ENCODE peak calls at places on chromosomes 1 and 21, in ten cellular contexts. One of them, this sample, is unnamed.

GRCh38 chr1:65001238-65001792 is 35.0 kb upstream of the JAK1 start:
- DNase-seq in cardiac muscle cell: peak
- DNase-seq in GM23338: peak
- DNase-seq in heart right ventricle: peak
- DNase-seq in heart left ventricle: peak
- DNase-seq in fibroblast of mammary gland: peak
- DNase-seq in cardiac fibroblast: peak
- DNase-seq in GM12865: peak
- DNase-seq in testis: peak
- DNase-seq in right atrium auricular region: peak
- DNase-seq in this sample: no peak

GRCh38 chr1:27548136-27548853 is 55.6 kb downstream of the AHDC1 start:
- DNase-seq in heart right ventricle: no peak
- DNase-seq in GM23338: no peak
- DNase-seq in right atrium auricular region: no peak
- DNase-seq in cardiac fibroblast: no peak
- DNase-seq in fibroblast of mammary gland: peak
- DNase-seq in cardiac muscle cell: no peak
- DNase-seq in heart left ventricle: no peak
- DNase-seq in GM12865: no peak
- DNase-seq in testis: no peak
- DNase-seq in this sample: no peak

GRCh38 chr1:16248603-16249534 is 11.9 kb upstream of the CPLANE2 start:
- DNase-seq in heart left ventricle: peak
- DNase-seq in GM12865: peak
- DNase-seq in cardiac muscle cell: peak
- DNase-seq in heart right ventricle: peak
- DNase-seq in cardiac fibroblast: peak
- DNase-seq in right atrium auricular region: peak
- DNase-seq in GM23338: no peak
- DNase-seq in testis: peak
- DNase-seq in fibroblast of mammary gland: peak
- DNase-seq in this sample: peak

GRCh38 chr21:45721656-45722055 is 78.1 kb downstream of the PCBP3 start:
- DNase-seq in cardiac fibroblast: peak
- DNase-seq in heart left ventricle: no peak
- DNase-seq in GM23338: no peak
- DNase-seq in right atrium auricular region: no peak
- DNase-seq in cardiac muscle cell: no peak
- DNase-seq in GM12865: no peak
- DNase-seq in testis: no peak
- DNase-seq in heart right ventricle: no peak
- DNase-seq in fibroblast of mammary gland: no peak
- DNase-seq in this sample: no peak

GRCh38 chr1:40783001-40783905 is at the start of gene KCNQ4:
- DNase-seq in heart left ventricle: peak
- DNase-seq in GM23338: peak
- DNase-seq in testis: peak
- DNase-seq in GM12865: no peak
- DNase-seq in cardiac muscle cell: peak
- DNase-seq in heart right ventricle: peak
- DNase-seq in right atrium auricular region: no peak
- DNase-seq in fibroblast of mammary gland: no peak
- DNase-seq in cardiac fibroblast: no peak
- DNase-seq in this sample: no peak

GRCh38 chr1:27536767-27537166 is 46.8 kb upstream of the WASF2 start:
- DNase-seq in GM12865: no peak
- DNase-seq in fibroblast of mammary gland: peak
- DNase-seq in GM23338: peak
- DNase-seq in heart right ventricle: peak
- DNase-seq in testis: peak
- DNase-seq in cardiac muscle cell: peak
- DNase-seq in right atrium auricular region: no peak
- DNase-seq in cardiac fibroblast: peak
- DNase-seq in heart left ventricle: peak
- DNase-seq in this sample: peak

GRCh38 chr1:96634863-96635262 is 86.7 kb upstream of the PTBP2 start:
- DNase-seq in right atrium auricular region: no peak
- DNase-seq in GM12865: no peak
- DNase-seq in testis: no peak
- DNase-seq in cardiac muscle cell: no peak
- DNase-seq in heart left ventricle: no peak
- DNase-seq in cardiac fibroblast: peak
- DNase-seq in GM23338: no peak
- DNase-seq in fibroblast of mammary gland: peak
- DNase-seq in heart right ventricle: no peak
- DNase-seq in this sample: no peak

GRCh38 chr1:10843697-10844096 is 47.3 kb upstream of the CASZ1 start:
- DNase-seq in right atrium auricular region: no peak
- DNase-seq in GM23338: no peak
- DNase-seq in heart left ventricle: no peak
- DNase-seq in cardiac muscle cell: no peak
- DNase-seq in heart right ventricle: no peak
- DNase-seq in testis: no peak
- DNase-seq in fibroblast of mammary gland: no peak
- DNase-seq in GM12865: no peak
- DNase-seq in cardiac fibroblast: peak
- DNase-seq in this sample: no peak

GRCh38 chr21:25496825-25497482 is 110.3 kb downstream of the MRPL39 start:
- DNase-seq in cardiac muscle cell: no peak
- DNase-seq in GM23338: no peak
- DNase-seq in heart right ventricle: no peak
- DNase-seq in heart left ventricle: no peak
- DNase-seq in GM12865: peak
- DNase-seq in fibroblast of mammary gland: peak
- DNase-seq in testis: no peak
- DNase-seq in right atrium auricular region: no peak
- DNase-seq in cardiac fibroblast: peak
- DNase-seq in this sample: peak

GRCh38 chr1:210496063-210496462 is 167.4 kb downstream of the HHAT start:
- DNase-seq in fibroblast of mammary gland: peak
- DNase-seq in GM12865: no peak
- DNase-seq in right atrium auricular region: no peak
- DNase-seq in GM23338: no peak
- DNase-seq in testis: peak
- DNase-seq in heart right ventricle: peak
- DNase-seq in cardiac fibroblast: peak
- DNase-seq in cardiac muscle cell: no peak
- DNase-seq in heart left ventricle: no peak
- DNase-seq in this sample: peak

GRCh38 chr1:217524787-217525520 is 105.9 kb downstream of the GPATCH2 start:
- DNase-seq in GM12865: no peak
- DNase-seq in GM23338: no peak
- DNase-seq in heart left ventricle: no peak
- DNase-seq in cardiac fibroblast: peak
- DNase-seq in cardiac muscle cell: peak
- DNase-seq in right atrium auricular region: no peak
- DNase-seq in fibroblast of mammary gland: peak
- DNase-seq in heart right ventricle: no peak
- DNase-seq in testis: no peak
- DNase-seq in this sample: no peak

GRCh38 chr1:42931108-42931539 is 27.5 kb downstream of the SLC2A1 start:
- DNase-seq in heart right ventricle: no peak
- DNase-seq in testis: no peak
- DNase-seq in cardiac muscle cell: peak
- DNase-seq in GM23338: peak
- DNase-seq in heart left ventricle: no peak
- DNase-seq in fibroblast of mammary gland: peak
- DNase-seq in cardiac fibroblast: peak
- DNase-seq in GM12865: peak
- DNase-seq in right atrium auricular region: no peak
- DNase-seq in this sample: no peak

DNA sequence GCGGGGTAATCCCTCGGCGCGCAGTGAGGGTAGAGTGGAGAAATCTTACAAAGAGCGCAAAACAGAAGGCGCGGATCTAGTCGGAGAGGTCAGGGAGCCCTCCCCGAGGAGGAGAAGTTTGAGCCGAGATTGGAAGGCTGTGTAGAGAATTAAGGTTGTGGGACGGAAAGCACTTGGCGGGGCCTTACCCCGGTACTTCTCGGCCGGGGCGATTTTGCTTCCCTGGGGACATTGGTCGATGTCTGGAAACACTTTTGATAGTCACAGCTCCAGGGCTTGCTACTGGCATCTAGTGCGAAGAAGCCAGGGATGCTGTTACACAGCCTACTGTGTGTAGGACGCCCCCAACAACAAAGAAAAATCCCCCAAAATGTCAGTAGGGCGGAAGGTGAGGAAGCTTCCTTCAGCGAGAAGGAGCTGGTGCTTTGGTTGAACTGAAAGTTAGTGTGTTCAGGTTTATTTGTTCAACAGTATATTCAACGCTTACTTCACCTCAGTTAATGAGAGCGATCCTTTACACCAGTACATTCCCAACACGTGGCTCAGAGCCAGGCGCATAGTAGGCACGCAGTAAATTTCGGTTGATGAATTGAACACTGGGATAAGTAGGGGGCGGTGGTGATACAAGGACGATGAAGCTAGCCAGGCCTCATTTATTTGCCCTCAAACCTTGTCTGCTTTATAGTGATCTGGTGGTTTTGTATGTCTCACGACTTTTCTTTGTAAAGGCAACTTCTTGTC is 814 bp downstream of the CEP85 start:
- DNase-seq in fibroblast of mammary gland: peak
- DNase-seq in cardiac fibroblast: peak
- DNase-seq in GM23338: peak
- DNase-seq in GM12865: no peak
- DNase-seq in testis: no peak
- DNase-seq in heart right ventricle: no peak
- DNase-seq in heart left ventricle: no peak
- DNase-seq in right atrium auricular region: no peak
- DNase-seq in cardiac muscle cell: peak
- DNase-seq in this sample: no peak
- TF ChIP-seq CTCF in fibroblast of mammary gland: peak
- TF ChIP-seq CTCF in cardiac fibroblast: no peak
- TF ChIP-seq CTCF in GM23338: peak
- TF ChIP-seq CTCF in GM12865: no peak
- TF ChIP-seq CTCF in testis: no peak
- TF ChIP-seq CTCF in heart right ventricle: no peak
- TF ChIP-seq CTCF in heart left ventricle: no peak
- TF ChIP-seq CTCF in right atrium auricular region: no peak
- TF ChIP-seq CTCF in cardiac muscle cell: peak
- TF ChIP-seq CTCF in this sample: peak

DNA sequence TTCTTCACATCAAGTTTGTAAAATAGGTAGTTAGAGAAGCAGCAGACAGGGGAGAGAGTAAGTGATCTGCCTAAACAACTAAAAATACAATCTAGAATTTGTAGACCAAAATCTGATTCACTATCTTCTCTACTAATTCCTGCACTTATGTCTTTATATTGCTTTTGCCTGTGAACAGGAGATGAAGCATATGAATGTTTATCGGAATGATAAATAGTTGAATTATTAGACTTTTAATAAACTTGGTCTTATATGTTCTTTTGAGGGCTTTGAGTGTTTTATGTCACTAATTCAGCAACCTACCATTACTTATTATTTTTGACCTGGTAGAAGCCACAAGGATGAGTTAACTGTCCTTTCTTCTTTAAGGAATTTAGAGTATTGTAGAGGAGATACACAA is 2.3 kb downstream of the DESI2 start:
- DNase-seq in GM23338: no peak
- DNase-seq in cardiac fibroblast: no peak
- DNase-seq in cardiac muscle cell: no peak
- DNase-seq in heart left ventricle: no peak
- DNase-seq in heart right ventricle: no peak
- DNase-seq in fibroblast of mammary gland: no peak
- DNase-seq in right atrium auricular region: no peak
- DNase-seq in testis: no peak
- DNase-seq in GM12865: no peak
- DNase-seq in this sample: no peak
- H3K4me3 ChIP-seq in GM23338: peak
- H3K4me3 ChIP-seq in cardiac fibroblast: no peak
- H3K4me3 ChIP-seq in cardiac muscle cell: peak
- H3K4me3 ChIP-seq in heart left ventricle: peak
- H3K4me3 ChIP-seq in heart right ventricle: peak
- H3K4me3 ChIP-seq in fibroblast of mammary gland: no peak
- H3K4me3 ChIP-seq in right atrium auricular region: no peak
- H3K4me3 ChIP-seq in testis: no peak
- H3K4me3 ChIP-seq in GM12865: no peak
- H3K4me3 ChIP-seq in this sample: peak

GRCh38 chr1:77683142-77683835 is 831 bp upstream of the ZZZ3 start:
- DNase-seq in GM23338: peak
- DNase-seq in fibroblast of mammary gland: peak
- DNase-seq in testis: peak
- DNase-seq in heart right ventricle: peak
- DNase-seq in right atrium auricular region: peak
- DNase-seq in heart left ventricle: peak
- DNase-seq in GM12865: peak
- DNase-seq in cardiac fibroblast: peak
- DNase-seq in cardiac muscle cell: peak
- DNase-seq in this sample: peak
- TF ChIP-seq CTCF in GM23338: peak
- TF ChIP-seq CTCF in fibroblast of mammary gland: peak
- TF ChIP-seq CTCF in testis: peak
- TF ChIP-seq CTCF in heart right ventricle: peak
- TF ChIP-seq CTCF in right atrium auricular region: peak
- TF ChIP-seq CTCF in heart left ventricle: peak
- TF ChIP-seq CTCF in GM12865: peak
- TF ChIP-seq CTCF in cardiac fibroblast: peak
- TF ChIP-seq CTCF in cardiac muscle cell: peak
- TF ChIP-seq CTCF in this sample: peak

GRCh38 chr1:110119843-110120242 is 7.6 kb downstream of the UBL4B start:
- DNase-seq in heart left ventricle: peak
- DNase-seq in GM23338: no peak
- DNase-seq in heart right ventricle: no peak
- DNase-seq in testis: no peak
- DNase-seq in cardiac muscle cell: no peak
- DNase-seq in cardiac fibroblast: no peak
- DNase-seq in right atrium auricular region: no peak
- DNase-seq in GM12865: no peak
- DNase-seq in fibroblast of mammary gland: no peak
- DNase-seq in this sample: no peak

GRCh38 chr1:110125810-110126209 is 13.6 kb downstream of the UBL4B start:
- DNase-seq in GM12865: no peak
- DNase-seq in GM23338: no peak
- DNase-seq in heart left ventricle: no peak
- DNase-seq in fibroblast of mammary gland: no peak
- DNase-seq in right atrium auricular region: no peak
- DNase-seq in cardiac muscle cell: no peak
- DNase-seq in cardiac fibroblast: no peak
- DNase-seq in testis: no peak
- DNase-seq in heart right ventricle: no peak
- DNase-seq in this sample: no peak

GRCh38 chr1:110120960-110121561 is 8.8 kb downstream of the UBL4B start:
- DNase-seq in fibroblast of mammary gland: no peak
- DNase-seq in cardiac fibroblast: no peak
- DNase-seq in heart left ventricle: no peak
- DNase-seq in testis: no peak
- DNase-seq in GM23338: no peak
- DNase-seq in heart right ventricle: no peak
- DNase-seq in GM12865: no peak
- DNase-seq in right atrium auricular region: no peak
- DNase-seq in cardiac muscle cell: no peak
- DNase-seq in this sample: no peak

GRCh38 chr1:110118636-110119396 is 6.6 kb downstream of the UBL4B start:
- DNase-seq in testis: no peak
- DNase-seq in heart right ventricle: no peak
- DNase-seq in GM12865: no peak
- DNase-seq in fibroblast of mammary gland: peak
- DNase-seq in GM23338: no peak
- DNase-seq in cardiac fibroblast: peak
- DNase-seq in right atrium auricular region: no peak
- DNase-seq in cardiac muscle cell: no peak
- DNase-seq in heart left ventricle: peak
- DNase-seq in this sample: no peak

GRCh38 chr1:110123224-110123623 is 11.0 kb downstream of the UBL4B start:
- DNase-seq in cardiac fibroblast: peak
- DNase-seq in GM12865: no peak
- DNase-seq in heart left ventricle: no peak
- DNase-seq in fibroblast of mammary gland: peak
- DNase-seq in heart right ventricle: no peak
- DNase-seq in cardiac muscle cell: no peak
- DNase-seq in right atrium auricular region: no peak
- DNase-seq in testis: no peak
- DNase-seq in GM23338: no peak
- DNase-seq in this sample: no peak
- H3K4me3 ChIP-seq in cardiac fibroblast: no peak
- H3K4me3 ChIP-seq in GM12865: no peak
- H3K4me3 ChIP-seq in heart left ventricle: no peak
- H3K4me3 ChIP-seq in fibroblast of mammary gland: no peak
- H3K4me3 ChIP-seq in heart right ventricle: no peak
- H3K4me3 ChIP-seq in cardiac muscle cell: no peak
- H3K4me3 ChIP-seq in right atrium auricular region: no peak
- H3K4me3 ChIP-seq in testis: no peak
- H3K4me3 ChIP-seq in GM23338: no peak
- H3K4me3 ChIP-seq in this sample: no peak